ENCODE peak calls at places on chromosomes 5 and 9, in seven cellular contexts. F is breast epithelium; D is WERI-Rb-1; V is suprapubic skin; X is heart left ventricle; T is stomach; E is CD4-positive, CD25-positive, alpha-beta regulatory T cell. C is an unnamed sample. For H3K9me3, the result is how much of the 10 kb centered on the place peaks cover.

GRCh38 chr5:38825494-38825893 is 20.3 kb upstream of the OSMR start:
- DNase-seq in V (no peak), X (no peak), D (no peak), F (no peak), E (no peak), T (no peak), C (no peak)

GRCh38 chr9:21252727-21253547 is 13.1 kb upstream of the IFNA14 start:
- DNase-seq in V (no peak), E (peak), D (no peak), X (peak), T (no peak), F (no peak), C (no peak)

GRCh38 chr5:24644757-24645156 is at the start of gene CDH10:
- DNase-seq in E (no peak), X (no peak), T (no peak), D (peak), V (no peak), F (no peak), C (no peak)

GRCh38 chr5:132746592-132747063 is 598 bp upstream of the CCNI2 start:
- DNase-seq in E (no peak), V (no peak), D (no peak), F (peak), X (no peak), T (peak), C (peak)

GRCh38 chr5:95184924-95185323 is 100.0 kb downstream of the MCTP1 start:
- DNase-seq in V (no peak), F (no peak), T (no peak), X (no peak), E (no peak), D (no peak), C (no peak)

GRCh38 chr5:125551246-125551645 is 804.8 kb upstream of the ZNF608 start:
- DNase-seq in V (no peak), F (no peak), X (no peak), T (no peak), E (no peak), D (no peak), C (no peak)

GRCh38 chr5:158776681-158777080 is 323.0 kb downstream of the EBF1 start:
- DNase-seq in T (no peak), F (no peak), V (no peak), X (no peak), E (no peak), D (no peak), C (no peak)

GRCh38 chr9:34381323-34381722 is 4.6 kb upstream of the MYORG start:
- DNase-seq in X (peak), E (peak), D (no peak), F (no peak), V (peak), T (no peak), C (no peak)

GRCh38 chr9:120982851-120983250 is 56.3 kb upstream of the TRAF1 start:
- DNase-seq in V (no peak), T (no peak), D (no peak), E (no peak), X (no peak), F (no peak), C (no peak)

GRCh38 chr5:1214163-1214935 is 10.8 kb upstream of the SLC6A18 start:
- DNase-seq in T (no peak), X (no peak), E (no peak), V (no peak), F (no peak), D (no peak), C (peak)

GRCh38 chr9:122475717-122476116 is 2.0 kb downstream of the OR1J1 start:
- DNase-seq in X (no peak), V (no peak), F (no peak), D (no peak), T (no peak), E (no peak), C (no peak)

GRCh38 chr5:1722877-1723276 is 76.8 kb downstream of the MRPL36 start:
- DNase-seq in T (no peak), D (no peak), X (no peak), E (no peak), F (peak), V (peak), C (no peak)

GRCh38 chr5:139743001-139743771 is 52.4 kb upstream of the PSD2 start:
- DNase-seq in V (no peak), T (no peak), D (no peak), X (no peak), E (no peak), F (no peak), C (no peak)

GRCh38 chr5:139743804-139744203 is 51.8 kb upstream of the PSD2 start:
- DNase-seq in X (no peak), V (no peak), F (no peak), D (no peak), T (no peak), E (no peak), C (no peak)

GRCh38 chr5:139745121-139745799 is 50.3 kb upstream of the PSD2 start:
- DNase-seq in V (peak), F (no peak), D (peak), T (no peak), X (no peak), E (no peak), C (no peak)

GRCh38 chr5:139745800-139746690 is 49.6 kb upstream of the PSD2 start:
- DNase-seq in V (peak), E (peak), D (peak), F (peak), T (peak), X (peak), C (no peak)

DNA sequence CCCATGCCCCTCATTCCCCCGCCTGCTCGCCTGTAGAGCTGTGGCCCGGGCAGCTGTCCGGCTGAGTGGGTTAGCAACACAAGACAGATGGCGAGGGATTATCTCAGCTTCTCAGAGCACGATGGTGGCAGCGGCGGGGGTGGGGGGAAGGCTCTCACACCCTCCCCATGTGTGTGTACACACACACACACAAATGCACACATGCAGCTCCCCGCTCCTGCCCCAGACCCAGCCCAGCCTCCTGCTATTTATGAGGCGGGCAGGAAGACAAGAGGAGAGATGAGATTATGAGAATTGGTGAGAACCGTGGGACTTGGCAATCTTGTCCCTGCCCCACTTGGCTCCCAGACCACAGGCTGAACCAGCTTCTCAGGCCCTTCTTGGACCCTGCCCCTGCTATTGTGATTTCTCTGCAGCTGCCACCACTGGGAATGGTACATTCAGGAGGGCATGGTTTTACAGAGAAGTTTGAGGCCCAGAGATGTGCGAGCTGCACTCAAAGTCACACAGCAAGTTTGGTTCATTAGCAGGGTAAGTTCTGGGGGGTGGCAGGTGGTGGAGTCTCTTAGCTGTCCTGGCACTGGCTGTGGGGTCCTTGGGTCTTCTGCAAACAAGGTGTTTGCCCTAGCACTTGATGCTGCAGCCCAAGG is 51.0 kb upstream of the PSD2 start:
- DNase-seq in E (no peak), D (peak), F (no peak), T (no peak), V (no peak), X (no peak), C (no peak)
- H3K27ac ChIP-seq in E (no peak), D (peak), F (no peak), T (no peak), V (no peak), X (peak), C (no peak)

GRCh38 chr5:18197734-18198133 is 563.5 kb downstream of the TAF11L14 start:
- DNase-seq in F (no peak), E (no peak), D (no peak), X (no peak), V (no peak), T (no peak), C (no peak)
- H3K9me3 ChIP-seq in F (under half), E (under half), D (under half), X (under half), V (under half), T (under half), C (under half)

GRCh38 chr9:114774504-114774903 is 31.3 kb downstream of the TNFSF15 start:
- DNase-seq in F (no peak), T (no peak), V (no peak), X (no peak), D (no peak), E (no peak), C (no peak)

GRCh38 chr9:114775121-114775520 is 30.7 kb downstream of the TNFSF15 start:
- DNase-seq in D (no peak), F (no peak), V (no peak), T (no peak), E (no peak), X (no peak), C (no peak)

GRCh38 chr9:114771901-114772300 is 33.9 kb downstream of the TNFSF15 start:
- DNase-seq in E (no peak), F (no peak), X (no peak), D (no peak), T (no peak), V (no peak), C (no peak)

GRCh38 chr9:114770991-114771390 is 34.8 kb downstream of the TNFSF15 start:
- DNase-seq in T (no peak), D (no peak), E (no peak), F (no peak), X (no peak), V (no peak), C (no peak)

DNA sequence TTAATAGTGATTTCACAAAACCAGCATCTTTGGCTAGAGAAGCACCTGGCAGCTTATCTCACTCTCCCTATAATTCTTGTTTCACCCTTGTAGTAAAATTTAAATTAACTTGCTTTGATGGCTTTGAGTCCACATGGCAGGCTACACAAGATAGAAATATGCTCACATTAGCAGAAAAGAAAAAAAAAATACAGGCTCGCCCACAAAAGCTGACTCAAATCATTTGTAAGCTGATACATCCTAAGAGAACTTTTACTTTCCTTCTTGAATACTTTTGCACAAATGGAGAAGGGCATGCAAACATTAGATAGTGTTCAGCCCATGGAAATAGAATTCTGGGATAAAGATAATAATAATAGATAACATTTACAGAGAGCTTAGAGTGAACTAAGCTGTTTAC is 36.2 kb downstream of the TNFSF15 start:
- DNase-seq in E (no peak), X (no peak), T (no peak), V (no peak), D (no peak), F (no peak), C (no peak)
- H3K27ac ChIP-seq in E (no peak), X (no peak), T (no peak), V (no peak), D (no peak), F (no peak), C (no peak)

GRCh38 chr5:45799388-45799787 is 103.2 kb upstream of the HCN1 start:
- DNase-seq in D (no peak), V (no peak), T (no peak), X (no peak), F (no peak), E (no peak), C (no peak)
- H3K9me3 ChIP-seq in D (under half), V (under half), T (under half), X (under half), F (under half), E (under half), C (under half)

DNA sequence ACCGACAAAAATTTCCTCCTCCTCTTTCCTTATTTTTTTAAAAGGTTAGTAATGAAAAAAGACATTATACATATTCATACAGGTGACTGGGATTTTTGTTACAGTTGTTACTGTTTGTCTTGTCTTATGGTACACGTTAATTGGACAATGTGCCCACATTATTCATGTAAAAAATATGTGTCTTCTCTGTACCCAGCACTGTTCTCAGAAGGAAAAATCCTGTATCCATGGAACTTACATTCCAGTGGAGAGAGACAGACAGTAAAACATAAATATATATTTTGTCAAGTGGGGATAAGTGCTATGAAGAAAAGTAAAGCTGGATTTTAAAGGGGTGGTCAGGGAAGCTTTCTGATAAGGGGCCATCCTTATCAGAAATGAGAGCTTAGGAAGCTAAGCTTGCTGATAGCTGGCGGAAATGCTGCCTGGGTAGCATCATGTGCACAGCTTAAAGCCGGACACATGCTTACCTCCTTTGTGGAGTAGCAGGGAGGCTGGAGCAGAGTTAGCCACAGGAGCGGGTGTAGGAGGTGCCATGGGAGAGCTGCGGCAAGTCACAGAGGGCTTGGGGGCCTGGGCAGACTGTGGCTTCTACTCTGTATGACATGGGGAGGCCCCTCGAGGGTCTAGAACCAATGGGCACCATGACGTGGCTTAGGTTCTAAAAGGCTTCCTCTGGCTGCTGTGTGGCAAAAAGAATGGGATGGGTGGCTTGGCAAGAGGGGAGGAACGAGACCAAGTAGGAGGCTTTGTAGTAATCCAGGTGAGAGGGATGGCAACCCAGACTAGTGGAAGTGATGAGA is 141.7 kb downstream of the FGF1 start:
- DNase-seq in E (no peak), D (peak), X (no peak), V (no peak), F (no peak), T (no peak), C (no peak)
- H3K27ac ChIP-seq in E (no peak), D (no peak), X (no peak), V (no peak), F (no peak), T (no peak), C (no peak)

GRCh38 chr5:171312129-171312819 is 3.2 kb downstream of the TLX3 start:
- DNase-seq in F (no peak), T (no peak), E (no peak), X (no peak), V (peak), D (no peak), C (no peak)
- H3K9me3 ChIP-seq in F (under half), T (under half), E (under half), X (under half), V (under half), D (under half), C (under half)

DNA sequence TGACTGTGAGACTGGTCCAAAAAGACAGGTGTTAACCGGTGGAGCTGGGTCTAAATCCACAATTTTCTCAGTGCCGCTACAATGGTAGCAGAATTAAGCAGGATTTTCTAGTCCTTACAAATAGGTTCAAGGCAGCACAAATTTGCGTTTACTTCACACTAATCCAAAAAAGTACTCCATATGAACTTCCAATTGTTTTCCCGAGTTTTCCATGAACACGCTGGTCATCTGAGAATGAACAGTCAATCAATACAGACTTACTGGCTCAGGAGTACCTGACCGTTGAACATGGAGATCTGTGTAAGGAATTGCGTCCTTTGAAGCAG is 709 bp downstream of the SLC35D2 start:
- DNase-seq in D (no peak), X (no peak), F (no peak), T (no peak), V (no peak), E (no peak), C (no peak)
- H3K27ac ChIP-seq in D (no peak), X (peak), F (peak), T (peak), V (peak), E (peak), C (peak)

GRCh38 chr5:34544403-34544802 is 111.7 kb upstream of the RAI14 start:
- DNase-seq in F (no peak), V (no peak), D (no peak), E (no peak), T (no peak), X (no peak), C (no peak)
- H3K9me3 ChIP-seq in F (under half), V (under half), D (under half), E (under half), T (under half), X (under half), C (under half)

C was measured in pancreas.